ENCODE peak calls at places on chromosomes 13 and 19, in ten cellular contexts. X, A, T, L, G, Z, Q, C, Y and W are unnamed samples.

GRCh38 chr19:40219721-40220276 is 1.6 kb upstream of the TTC9B start:
- DNase-seq in X (no peak), A (no peak), T (no peak), L (no peak), G (peak), Z (no peak), Q (no peak), C (no peak), Y (no peak), W (peak)

GRCh38 chr19:15452111-15453047 is 2.6 kb upstream of the WIZ start:
- DNase-seq in X (peak), A (peak), T (peak), L (peak), G (peak), Z (peak), Q (no peak), C (peak), Y (peak), W (peak)

GRCh38 chr19:33450689-33451088 is 70.9 kb downstream of the PEPD start:
- DNase-seq in X (no peak), A (no peak), T (no peak), L (no peak), G (no peak), Z (no peak), Q (no peak), C (peak), Y (no peak), W (no peak)

GRCh38 chr19:38657633-38658222 is 10.3 kb downstream of the ACTN4 start:
- DNase-seq in X (no peak), A (peak), T (no peak), L (no peak), G (no peak), Z (no peak), Q (no peak), C (no peak), Y (no peak), W (no peak)

GRCh38 chr19:38617764-38618589 is at the start of gene MAP4K1:
- DNase-seq in X (peak), A (peak), T (no peak), L (peak), G (no peak), Z (peak), Q (peak), C (peak), Y (no peak), W (peak)

GRCh38 chr19:47097396-47098217 is 16.0 kb downstream of the ZC3H4 start:
- DNase-seq in X (no peak), A (peak), T (no peak), L (no peak), G (no peak), Z (peak), Q (no peak), C (peak), Y (no peak), W (no peak)

GRCh38 chr19:17332677-17333581 is 1.7 kb downstream of the ANO8 start:
- DNase-seq in X (peak), A (no peak), T (no peak), L (peak), G (no peak), Z (no peak), Q (no peak), C (peak), Y (no peak), W (peak)

GRCh38 chr13:72384879-72385278 is 342.6 kb downstream of the MZT1 start:
- DNase-seq in X (peak), A (no peak), T (no peak), L (no peak), G (no peak), Z (no peak), Q (no peak), C (no peak), Y (no peak), W (no peak)

GRCh38 chr13:19817106-19817505 is 34.4 kb upstream of the PSPC1 start:
- DNase-seq in X (no peak), A (no peak), T (no peak), L (no peak), G (no peak), Z (no peak), Q (no peak), C (no peak), Y (no peak), W (no peak)

GRCh38 chr19:2207991-2208860 is 27.9 kb downstream of the PLEKHJ1 start:
- DNase-seq in X (peak), A (peak), T (no peak), L (peak), G (no peak), Z (peak), Q (peak), C (peak), Y (no peak), W (peak)

GRCh38 chr13:58097831-58098230 is 466.3 kb downstream of the PCDH17 start:
- DNase-seq in X (no peak), A (no peak), T (no peak), L (no peak), G (no peak), Z (no peak), Q (no peak), C (no peak), Y (no peak), W (no peak)

GRCh38 chr13:39588384-39588783 is 14.6 kb downstream of the LHFPL6 start:
- DNase-seq in X (no peak), A (no peak), T (no peak), L (no peak), G (no peak), Z (no peak), Q (no peak), C (no peak), Y (no peak), W (no peak)

GRCh38 chr13:94431987-94432386 is 47.5 kb downstream of the DCT start:
- DNase-seq in X (no peak), A (no peak), T (no peak), L (no peak), G (no peak), Z (no peak), Q (no peak), C (no peak), Y (peak), W (peak)

GRCh38 chr19:30665449-30665848 is 293.3 kb downstream of the ZNF536 start:
- DNase-seq in X (no peak), A (no peak), T (no peak), L (peak), G (no peak), Z (no peak), Q (no peak), C (no peak), Y (no peak), W (no peak)

GRCh38 chr19:5891938-5892771 is 11.4 kb downstream of the NDUFA11 start:
- DNase-seq in X (peak), A (peak), T (no peak), L (peak), G (no peak), Z (no peak), Q (no peak), C (no peak), Y (no peak), W (peak)

GRCh38 chr19:31600731-31601295 is 251.6 kb upstream of the TSHZ3 start:
- DNase-seq in X (no peak), A (peak), T (no peak), L (no peak), G (no peak), Z (no peak), Q (no peak), C (no peak), Y (no peak), W (no peak)

GRCh38 chr13:81929988-81930387 is 1589.1 kb upstream of the SPRY2 start:
- DNase-seq in X (peak), A (no peak), T (no peak), L (no peak), G (no peak), Z (no peak), Q (no peak), C (no peak), Y (no peak), W (no peak)

GRCh38 chr19:6239401-6239844 is 40.4 kb downstream of the MLLT1 start:
- DNase-seq in X (no peak), A (no peak), T (no peak), L (peak), G (no peak), Z (no peak), Q (no peak), C (peak), Y (no peak), W (no peak)

GRCh38 chr13:28488376-28489005 is 6.4 kb downstream of the FLT1 start:
- DNase-seq in X (peak), A (no peak), T (no peak), L (no peak), G (no peak), Z (no peak), Q (no peak), C (no peak), Y (no peak), W (no peak)

GRCh38 chr19:48926909-48927308 is 6.6 kb upstream of the DHDH start:
- DNase-seq in X (no peak), A (no peak), T (no peak), L (peak), G (peak), Z (no peak), Q (no peak), C (no peak), Y (no peak), W (no peak)

GRCh38 chr13:109610517-109610916 is 175.9 kb downstream of the IRS2 start:
- DNase-seq in X (peak), A (peak), T (no peak), L (peak), G (no peak), Z (peak), Q (peak), C (peak), Y (no peak), W (peak)

GRCh38 chr19:46821512-46822359 is 28.9 kb downstream of the AP2S1 start:
- DNase-seq in X (peak), A (no peak), T (no peak), L (no peak), G (no peak), Z (no peak), Q (peak), C (peak), Y (no peak), W (no peak)

GRCh38 chr19:3803114-3803888 is 17.1 kb upstream of the MATK start:
- DNase-seq in X (no peak), A (no peak), T (no peak), L (no peak), G (no peak), Z (no peak), Q (no peak), C (no peak), Y (no peak), W (no peak)

GRCh38 chr13:109393045-109393444 is 393.3 kb downstream of the IRS2 start:
- DNase-seq in X (no peak), A (no peak), T (no peak), L (no peak), G (no peak), Z (no peak), Q (no peak), C (no peak), Y (no peak), W (no peak)

GRCh38 chr19:15107056-15108010 is at the start of gene SYDE1:
- DNase-seq in X (no peak), A (peak), T (no peak), L (peak), G (peak), Z (peak), Q (no peak), C (no peak), Y (no peak), W (no peak)

GRCh38 chr13:39575641-39576238 is 27.3 kb downstream of the LHFPL6 start:
- DNase-seq in X (no peak), A (no peak), T (no peak), L (no peak), G (no peak), Z (no peak), Q (no peak), C (no peak), Y (no peak), W (no peak)

GRCh38 chr13:100510208-100510997 is 78.2 kb downstream of the GGACT start:
- DNase-seq in X (no peak), A (no peak), T (no peak), L (no peak), G (no peak), Z (no peak), Q (no peak), C (no peak), Y (no peak), W (no peak)

GRCh38 chr13:39217471-39217870 is 179.2 kb downstream of the NHLRC3 start:
- DNase-seq in X (no peak), A (no peak), T (no peak), L (no peak), G (no peak), Z (no peak), Q (no peak), C (no peak), Y (no peak), W (no peak)

GRCh38 chr19:6769006-6769637 is 1.9 kb upstream of the SH2D3A start:
- DNase-seq in X (peak), A (no peak), T (no peak), L (no peak), G (no peak), Z (no peak), Q (no peak), C (no peak), Y (no peak), W (peak)

GRCh38 chr19:38919837-38920528 is 8.0 kb upstream of the CCER2 start:
- DNase-seq in X (no peak), A (no peak), T (no peak), L (no peak), G (no peak), Z (no peak), Q (no peak), C (peak), Y (no peak), W (no peak)

GRCh38 chr19:39969681-39970423 is 1.1 kb upstream of the PSMC4 start:
- DNase-seq in X (no peak), A (peak), T (no peak), L (no peak), G (no peak), Z (no peak), Q (no peak), C (peak), Y (no peak), W (no peak)

GRCh38 chr13:74205313-74205690 is 71.1 kb upstream of the KLF12 start:
- DNase-seq in X (no peak), A (no peak), T (no peak), L (no peak), G (no peak), Z (no peak), Q (no peak), C (no peak), Y (no peak), W (no peak)

GRCh38 chr19:6639439-6639838 is 30.5 kb downstream of the TNFSF14 start:
- DNase-seq in X (no peak), A (no peak), T (no peak), L (no peak), G (no peak), Z (no peak), Q (no peak), C (no peak), Y (peak), W (no peak)

GRCh38 chr13:107968470-107968869 is 246.9 kb downstream of the LIG4 start:
- DNase-seq in X (no peak), A (no peak), T (no peak), L (no peak), G (no peak), Z (no peak), Q (no peak), C (no peak), Y (no peak), W (no peak)

GRCh38 chr13:100517135-100517534 is 71.5 kb downstream of the GGACT start:
- DNase-seq in X (no peak), A (no peak), T (no peak), L (peak), G (no peak), Z (no peak), Q (no peak), C (no peak), Y (no peak), W (no peak)

GRCh38 chr13:19726611-19727010 is 56.1 kb downstream of the PSPC1 start:
- DNase-seq in X (no peak), A (no peak), T (no peak), L (no peak), G (no peak), Z (no peak), Q (no peak), C (no peak), Y (no peak), W (no peak)

GRCh38 chr13:111242585-111242984 is 77.9 kb upstream of the TEX29 start:
- DNase-seq in X (no peak), A (no peak), T (no peak), L (no peak), G (no peak), Z (no peak), Q (no peak), C (no peak), Y (peak), W (no peak)

DNA sequence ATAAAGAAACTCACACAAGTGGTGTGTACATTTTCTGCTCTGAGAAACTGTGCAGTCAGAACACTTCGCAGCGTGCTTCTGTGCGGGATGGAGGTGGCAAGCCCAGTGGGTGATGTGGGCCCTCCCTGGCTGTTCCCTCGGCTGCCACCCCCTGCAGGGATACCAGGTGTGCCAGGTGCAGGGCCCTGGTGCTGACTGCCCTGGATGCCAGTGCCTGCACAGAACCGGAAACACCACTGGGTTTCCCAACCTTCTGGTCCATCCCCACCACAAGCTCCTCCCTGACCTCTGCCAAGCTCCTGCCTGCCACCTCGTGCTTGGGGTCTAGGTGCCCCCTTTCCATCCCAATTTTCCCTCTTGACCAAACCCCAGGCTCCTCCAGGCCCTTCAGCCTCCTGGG is 81.9 kb upstream of the MCF2L start:
- DNase-seq in X (no peak), A (no peak), T (no peak), L (no peak), G (no peak), Z (no peak), Q (no peak), C (peak), Y (no peak), W (no peak)
- TF ChIP-seq POLR2A in X (no peak), A (no peak), T (no peak), L (no peak), G (no peak), Z (no peak), Q (no peak), C (no peak), Y (no peak), W (no peak)

GRCh38 chr19:56141416-56141992 is 417 bp downstream of the ZNF444 start:
- DNase-seq in X (peak), A (peak), T (no peak), L (peak), G (no peak), Z (no peak), Q (peak), C (peak), Y (no peak), W (peak)

GRCh38 chr19:56142897-56143434 is 1.9 kb downstream of the ZNF444 start:
- DNase-seq in X (no peak), A (no peak), T (no peak), L (no peak), G (no peak), Z (no peak), Q (no peak), C (no peak), Y (no peak), W (no peak)

GRCh38 chr19:56139847-56140582 is 1.1 kb upstream of the ZNF444 start:
- DNase-seq in X (peak), A (no peak), T (no peak), L (peak), G (no peak), Z (no peak), Q (no peak), C (no peak), Y (no peak), W (peak)

GRCh38 chr19:56142087-56142787 is 1.1 kb downstream of the ZNF444 start:
- DNase-seq in X (no peak), A (peak), T (peak), L (peak), G (no peak), Z (no peak), Q (no peak), C (no peak), Y (no peak), W (no peak)

DNA sequence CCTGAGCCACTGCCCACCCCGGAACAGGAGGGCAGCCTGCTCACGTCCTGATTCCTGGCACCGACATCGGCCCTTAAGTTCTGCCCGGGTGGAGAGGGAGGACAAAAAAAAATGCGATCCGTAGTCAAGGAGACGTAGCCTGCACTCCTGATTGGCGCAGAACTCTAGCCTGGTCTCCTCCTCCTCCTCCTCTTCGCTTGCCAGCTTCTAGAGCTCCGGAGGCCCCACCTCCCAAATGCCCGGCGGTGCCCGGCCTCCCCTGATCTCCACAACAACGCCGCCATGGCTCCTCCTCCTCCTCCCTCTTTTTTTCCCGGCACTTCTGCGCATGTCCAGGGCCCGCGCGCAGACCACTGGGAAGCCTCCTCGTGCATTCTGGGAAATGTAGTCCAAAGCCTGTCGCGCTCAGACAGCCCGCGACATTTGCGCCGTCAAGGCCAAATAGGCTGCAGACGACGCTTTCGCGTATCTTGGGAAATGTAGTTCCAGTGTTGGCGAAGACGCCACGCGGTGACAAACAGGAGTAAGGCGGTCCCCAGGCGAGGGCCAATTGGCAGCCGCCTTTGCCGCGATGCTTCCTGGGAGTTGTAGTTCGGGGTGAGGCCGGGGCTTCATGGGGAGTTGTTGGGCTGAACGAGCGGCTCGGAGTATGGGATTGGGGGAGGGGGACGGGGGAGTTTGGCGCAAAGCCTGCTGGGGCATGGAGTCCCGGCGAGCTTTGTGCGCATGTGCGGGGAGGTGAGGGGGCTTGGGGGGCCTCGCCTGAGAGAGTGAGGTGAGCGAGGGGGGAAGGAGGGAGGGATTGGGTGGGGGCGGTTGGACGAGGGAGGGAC is at the start of gene ZNF444:
- DNase-seq in X (peak), A (peak), T (peak), L (peak), G (peak), Z (peak), Q (peak), C (peak), Y (peak), W (peak)
- TF ChIP-seq POLR2A in X (no peak), A (peak), T (no peak), L (no peak), G (peak), Z (peak), Q (peak), C (no peak), Y (no peak), W (peak)

GRCh38 chr13:34913040-34913439 is 29.0 kb upstream of the NBEA start:
- DNase-seq in X (peak), A (no peak), T (no peak), L (no peak), G (no peak), Z (no peak), Q (no peak), C (no peak), Y (no peak), W (no peak)

GRCh38 chr13:34914416-34914815 is 27.7 kb upstream of the NBEA start:
- DNase-seq in X (no peak), A (no peak), T (no peak), L (no peak), G (no peak), Z (no peak), Q (no peak), C (no peak), Y (no peak), W (no peak)

GRCh38 chr13:34911159-34911558 is 30.9 kb upstream of the NBEA start:
- DNase-seq in X (no peak), A (no peak), T (no peak), L (no peak), G (no peak), Z (no peak), Q (no peak), C (no peak), Y (no peak), W (no peak)
- TF ChIP-seq POLR2A in X (no peak), A (no peak), T (no peak), L (no peak), G (no peak), Z (no peak), Q (no peak), C (no peak), Y (no peak), W (no peak)

DNA sequence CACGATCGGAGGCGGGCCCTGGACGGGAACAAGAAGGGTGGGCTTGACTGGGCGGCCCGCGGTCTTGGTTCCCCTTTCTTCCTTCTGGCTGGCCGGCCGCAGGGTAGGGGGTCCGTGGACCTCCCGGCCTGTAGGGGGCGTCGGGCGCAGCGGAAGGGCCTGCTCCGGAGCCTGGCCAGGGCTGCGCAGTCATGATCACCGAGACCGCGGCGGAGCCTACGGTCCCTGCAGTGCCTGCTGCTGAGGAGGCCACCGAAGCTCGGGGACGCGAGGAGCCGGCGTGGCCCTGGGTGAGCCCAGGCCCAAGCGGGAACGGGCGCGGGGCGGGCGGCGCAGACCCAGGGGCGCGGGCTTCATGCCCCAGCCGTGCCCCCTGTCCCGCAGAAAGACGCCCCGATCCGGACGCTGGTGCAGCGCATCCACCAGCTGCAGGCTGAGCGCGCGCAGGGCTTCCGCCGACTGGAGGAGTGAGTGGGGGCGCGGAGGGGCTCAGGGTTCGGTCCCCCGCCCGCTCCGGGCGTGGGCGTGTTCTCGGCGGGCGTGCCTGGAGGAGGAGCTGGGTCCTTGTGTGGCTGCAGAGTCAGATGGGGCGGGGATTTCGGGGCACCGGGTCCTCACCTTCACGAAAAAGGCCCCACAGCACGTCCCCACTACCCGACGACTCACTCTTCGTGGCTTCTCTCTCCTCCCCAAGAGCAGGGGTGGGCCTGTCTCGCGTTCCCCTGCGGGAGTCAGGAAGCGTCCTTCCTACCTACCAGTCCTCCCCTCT is at the start of gene REX1BD:
- DNase-seq in X (peak), A (peak), T (peak), L (peak), G (peak), Z (peak), Q (peak), C (peak), Y (peak), W (peak)
- TF ChIP-seq POLR2A in X (peak), A (peak), T (no peak), L (peak), G (peak), Z (peak), Q (peak), C (peak), Y (no peak), W (peak)